ENCODE peak calls at places on chromosomes 4 and X, in eight cellular contexts. X is germinal center; K is pons; G is Right ventricle myocardium superior; Y is NCI-H1417; A is activated naive CD8-positive, alpha-beta T cell treated with anti-CD3 and anti-CD28 coated beads for 36 hours; U is stimulated activated naive CD8-positive, alpha-beta T cell treated with anti-CD3 and anti-CD28 coated beads, Interleukin-15, amount 100 ng/mL, for 72 hours; J is activated CD8-positive, alpha-beta memory T cell treated with anti-CD3 and anti-CD28 coated beads, Interleukin-2, amount 50 U/mL, for 4 hours. R is an unnamed sample.

GRCh38 chr4:147085796-147086195 is 140.1 kb upstream of the TTC29 start:
- DNase-seq in X (no peak), K (no peak), G (no peak), Y (no peak), A (no peak), U (no peak), J (no peak), R (no peak)

GRCh38 chrX:8323356-8323755 is 141.3 kb upstream of the VCX3B start:
- DNase-seq in X (no peak), K (no peak), G (no peak), Y (no peak), A (no peak), U (no peak), J (no peak), R (no peak)

GRCh38 chr4:1325176-1325480 is 21.9 kb upstream of the UVSSA start:
- DNase-seq in X (no peak), K (no peak), G (peak), Y (no peak), A (no peak), U (no peak), J (no peak), R (no peak)

GRCh38 chrX:109472939-109473713 is 8.8 kb downstream of the GUCY2F start:
- DNase-seq in X (peak), K (no peak), G (no peak), Y (no peak), A (peak), U (no peak), J (peak), R (no peak)

GRCh38 chr4:74793757-74794340 is 474 bp downstream of the BTC start:
- DNase-seq in X (peak), K (no peak), G (peak), Y (peak), A (peak), U (peak), J (no peak), R (peak)

GRCh38 chr4:72375050-72375736 is 193.8 kb downstream of the ADAMTS3 start:
- DNase-seq in X (no peak), K (no peak), G (no peak), Y (no peak), A (no peak), U (no peak), J (no peak), R (no peak)

GRCh38 chrX:23311731-23312130 is 22.9 kb upstream of the PTCHD1 start:
- DNase-seq in X (no peak), K (no peak), G (no peak), Y (no peak), A (no peak), U (no peak), J (no peak), R (no peak)

GRCh38 chrX:134732152-134732551 is 73.9 kb upstream of the PLAC1 start:
- DNase-seq in X (no peak), K (no peak), G (no peak), Y (no peak), A (no peak), U (no peak), J (no peak), R (no peak)

GRCh38 chrX:151082077-151082948 is 94.1 kb upstream of the GPR50 start:
- DNase-seq in X (peak), K (peak), G (peak), Y (peak), A (peak), U (peak), J (peak), R (peak)

GRCh38 chr4:55498051-55498450 is 48.7 kb downstream of the CLOCK start:
- DNase-seq in X (no peak), K (no peak), G (no peak), Y (no peak), A (no peak), U (no peak), J (no peak), R (no peak)

GRCh38 chr4:61532324-61532723 is 332.2 kb downstream of the ADGRL3 start:
- DNase-seq in X (no peak), K (no peak), G (no peak), Y (peak), A (no peak), U (no peak), J (no peak), R (no peak)

GRCh38 chr4:72112514-72113156 is 80.8 kb downstream of the NPFFR2 start:
- DNase-seq in X (no peak), K (no peak), G (no peak), Y (no peak), A (peak), U (peak), J (no peak), R (no peak)

GRCh38 chr4:60589425-60589824 is 610.7 kb upstream of the ADGRL3 start:
- DNase-seq in X (no peak), K (no peak), G (no peak), Y (no peak), A (no peak), U (no peak), J (no peak), R (no peak)

GRCh38 chr4:23878912-23879732 is 10.7 kb downstream of the PPARGC1A start:
- DNase-seq in X (no peak), K (no peak), G (no peak), Y (no peak), A (no peak), U (no peak), J (no peak), R (no peak)

GRCh38 chr4:143241892-143242291 is 57.2 kb downstream of the USP38 start:
- DNase-seq in X (no peak), K (no peak), G (no peak), Y (no peak), A (no peak), U (no peak), J (no peak), R (no peak)

GRCh38 chr4:150578745-150579470 is 3.0 kb upstream of the MAB21L2 start:
- DNase-seq in X (no peak), K (no peak), G (no peak), Y (peak), A (no peak), U (no peak), J (no peak), R (no peak)

GRCh38 chr4:76984127-76984526 is 34.6 kb downstream of the SEPTIN11 start:
- DNase-seq in X (peak), K (peak), G (no peak), Y (no peak), A (no peak), U (no peak), J (no peak), R (no peak)

GRCh38 chr4:100907465-100908454 is 389.9 kb upstream of the EMCN start:
- DNase-seq in X (no peak), K (no peak), G (no peak), Y (no peak), A (no peak), U (no peak), J (no peak), R (no peak)

GRCh38 chr4:92735025-92735665 is 431.4 kb downstream of the GRID2 start:
- DNase-seq in X (no peak), K (no peak), G (no peak), Y (no peak), A (no peak), U (no peak), J (no peak), R (no peak)

GRCh38 chrX:68121371-68121770 is 311.9 kb downstream of the OPHN1 start:
- DNase-seq in X (no peak), K (no peak), G (no peak), Y (no peak), A (no peak), U (no peak), J (no peak), R (no peak)

GRCh38 chr4:128574706-128575105 is 234.8 kb upstream of the JADE1 start:
- DNase-seq in X (peak), K (peak), G (peak), Y (peak), A (peak), U (peak), J (peak), R (no peak)

GRCh38 chr4:1105067-1105466 is 8.3 kb downstream of the RNF212 start:
- DNase-seq in X (no peak), K (no peak), G (no peak), Y (no peak), A (no peak), U (no peak), J (no peak), R (no peak)

GRCh38 chr4:79217043-79217442 is 108.8 kb downstream of the NAA11 start:
- DNase-seq in X (no peak), K (no peak), G (no peak), Y (no peak), A (no peak), U (no peak), J (no peak), R (no peak)

GRCh38 chrX:154526901-154527675 is 11.1 kb upstream of the FAM3A start:
- DNase-seq in X (peak), K (peak), G (peak), Y (peak), A (peak), U (peak), J (peak), R (peak)

GRCh38 chr4:173212379-173212778 is 43.8 kb downstream of the GALNT7 start:
- DNase-seq in X (no peak), K (no peak), G (no peak), Y (no peak), A (no peak), U (no peak), J (no peak), R (no peak)

GRCh38 chr4:75745721-75746199 is 21.4 kb downstream of the USO1 start:
- DNase-seq in X (no peak), K (no peak), G (no peak), Y (no peak), A (no peak), U (no peak), J (no peak), R (no peak)

GRCh38 chrX:77785746-77786548 is at the start of gene ATRX:
- DNase-seq in X (peak), K (peak), G (peak), Y (peak), A (peak), U (peak), J (peak), R (peak)

GRCh38 chr4:21507439-21507838 is 441.1 kb downstream of the KCNIP4 start:
- DNase-seq in X (no peak), K (peak), G (no peak), Y (no peak), A (no peak), U (no peak), J (no peak), R (no peak)

GRCh38 chrX:40112996-40113395 is 15.2 kb upstream of the BCOR start:
- DNase-seq in X (no peak), K (no peak), G (no peak), Y (no peak), A (no peak), U (no peak), J (no peak), R (no peak)

R was measured in Right ventricle myocardium inferior.